ENCODE peak calls at places on chromosomes 1 and 21, in five cellular contexts. T, X, V, S and A are unnamed samples.

GRCh38 chr1:236768601-236769000 is 26.5 kb upstream of the MTR start:
- DNase-seq in S (no peak), V (no peak), X (no peak), T (no peak), A (no peak)

GRCh38 chr1:13807213-13807612 is 107.2 kb downstream of the PRDM2 start:
- DNase-seq in S (no peak), X (no peak), T (no peak), V (no peak), A (no peak)

GRCh38 chr1:45009956-45010854 is 919 bp downstream of the HECTD3 start:
- DNase-seq in S (no peak), X (no peak), T (no peak), V (no peak), A (peak)

GRCh38 chr1:5975133-5975880 is 16.9 kb downstream of the NPHP4 start:
- DNase-seq in T (no peak), X (no peak), V (peak), S (peak), A (peak)

GRCh38 chr1:155014709-155015508 is 12.3 kb downstream of the ZBTB7B start:
- DNase-seq in X (no peak), V (no peak), T (no peak), S (no peak), A (no peak)

GRCh38 chr1:177138347-177138746 is 26.2 kb downstream of the ASTN1 start:
- DNase-seq in S (no peak), V (no peak), T (no peak), X (no peak), A (no peak)

GRCh38 chr21:33368124-33368523 is 35.1 kb upstream of the IFNGR2 start:
- DNase-seq in T (no peak), X (no peak), V (no peak), S (no peak), A (no peak)

GRCh38 chr1:175033931-175034330 is 10.7 kb upstream of the MRPS14 start:
- DNase-seq in T (no peak), X (no peak), S (no peak), V (no peak), A (no peak)

GRCh38 chr1:214551436-214552173 is at the start of gene PTPN14:
- DNase-seq in V (peak), X (peak), S (no peak), T (no peak), A (no peak)

GRCh38 chr1:223707270-223708000 is 4.9 kb upstream of the CAPN2 start:
- DNase-seq in V (no peak), X (peak), S (no peak), T (no peak), A (no peak)

GRCh38 chr1:209405183-209405823 is 178.2 kb upstream of the CAMK1G start:
- DNase-seq in T (no peak), V (no peak), S (no peak), X (no peak), A (no peak)

GRCh38 chr1:39470040-39470439 is 21.4 kb upstream of the BMP8A start:
- DNase-seq in S (no peak), X (no peak), T (no peak), V (no peak), A (no peak)

GRCh38 chr1:38029081-38029681 is 16.6 kb downstream of the UTP11 start:
- DNase-seq in V (no peak), S (no peak), X (no peak), T (no peak), A (no peak)

GRCh38 chr1:182570611-182570970 is 18.5 kb downstream of the RNASEL start:
- DNase-seq in V (no peak), X (no peak), S (no peak), T (no peak), A (no peak)

GRCh38 chr1:92276082-92276481 is 22.7 kb downstream of the GLMN start:
- DNase-seq in V (no peak), T (no peak), S (no peak), X (no peak), A (no peak)

GRCh38 chr1:218384576-218384975 is 39.4 kb downstream of the TGFB2 start:
- DNase-seq in X (no peak), V (no peak), T (no peak), S (no peak), A (no peak)

GRCh38 chr1:82319526-82319925 is 518.8 kb downstream of the ADGRL2 start:
- DNase-seq in X (no peak), V (no peak), S (no peak), T (no peak), A (no peak)

GRCh38 chr1:19239876-19240275 is 11.4 kb downstream of the EMC1 start:
- DNase-seq in S (no peak), T (no peak), X (no peak), V (no peak), A (no peak)

GRCh38 chr1:227790868-227791267 is 24.6 kb upstream of the PRSS38 start:
- DNase-seq in X (peak), V (no peak), S (no peak), T (no peak), A (peak)

GRCh38 chr1:23779826-23780371 is 1.7 kb downstream of the PITHD1 start:
- DNase-seq in S (no peak), T (no peak), V (no peak), X (no peak), A (no peak)

GRCh38 chr1:25028910-25029599 is 99.0 kb upstream of the RUNX3 start:
- DNase-seq in X (no peak), S (no peak), T (no peak), V (peak), A (peak)

GRCh38 chr1:246074421-246074820 is 432.7 kb downstream of the SMYD3 start:
- DNase-seq in S (no peak), V (no peak), X (no peak), T (no peak), A (no peak)

GRCh38 chr1:172270605-172271004 is 149.9 kb upstream of the C1orf105 start:
- DNase-seq in T (no peak), V (no peak), X (no peak), S (no peak), A (no peak)

GRCh38 chr1:172746091-172746949 is 87.4 kb downstream of the FASLG start:
- DNase-seq in V (no peak), X (peak), S (peak), T (peak), A (peak)

GRCh38 chr1:203536575-203536974 is 42.6 kb downstream of the OPTC start:
- DNase-seq in V (no peak), S (no peak), T (no peak), X (no peak), A (no peak)

GRCh38 chr1:234866007-234866866 is 256.3 kb upstream of the IRF2BP2 start:
- DNase-seq in X (no peak), S (no peak), T (no peak), V (no peak), A (no peak)